ENCODE peak calls at places on chromosomes 1 and 21, in nine cellular contexts. U is ovary, Z is esophagus muscularis mucosa, C is A549, S is transverse colon, B is stomach, A is tibial nerve, G is K562, V is suprapubic skin. Q is an unnamed sample.

GRCh38 chr1:210647406-210648333 is 319.0 kb downstream of the HHAT start:
- DNase-seq in U (no peak), Z (no peak), C (no peak), S (no peak), B (no peak), A (no peak), G (no peak), V (no peak), Q (no peak)

GRCh38 chr1:50333595-50333974 is 89.7 kb downstream of the DMRTA2 start:
- DNase-seq in U (peak; percentile 60), Z (no peak), C (peak; percentile 46), S (peak; percentile 70), B (peak; percentile 45), A (no peak), G (peak; percentile 89), V (no peak), Q (no peak)

GRCh38 chr1:164748253-164748899 is 189.4 kb downstream of the PBX1 start:
- DNase-seq in U (peak; percentile 51), Z (no peak), C (peak; percentile 44), S (no peak), B (no peak), A (peak; percentile 64), G (no peak), V (no peak), Q (peak; percentile 78)

GRCh38 chr1:100627936-100628335 is 90.0 kb downstream of the GPR88 start:
- DNase-seq in U (no peak), Z (no peak), C (no peak), S (no peak), B (no peak), A (no peak), G (no peak), V (no peak), Q (no peak)

GRCh38 chr1:159594581-159594980 is 7.0 kb downstream of the APCS start:
- DNase-seq in U (no peak), Z (no peak), C (no peak), S (no peak), B (no peak), A (no peak), G (no peak), V (no peak), Q (no peak)

GRCh38 chr21:41317458-41317857 is 857 bp downstream of the FAM3B start:
- DNase-seq in U (no peak), Z (no peak), C (no peak), S (no peak), B (peak; percentile 37), A (no peak), G (no peak), V (no peak), Q (no peak)

GRCh38 chr1:201890223-201890622 is 1.5 kb downstream of the SHISA4 start:
- DNase-seq in U (no peak), Z (no peak), C (no peak), S (no peak), B (no peak), A (no peak), G (no peak), V (no peak), Q (peak; percentile 68)

GRCh38 chr1:9249534-9250335 is 15.2 kb downstream of the H6PD start:
- DNase-seq in U (peak; percentile 71), Z (no peak), C (peak; percentile 37), S (peak; percentile 52), B (peak; percentile 64), A (no peak), G (peak; percentile 63), V (no peak), Q (no peak)

GRCh38 chr1:157377216-157377821 is 175.0 kb downstream of the FCRL5 start:
- DNase-seq in U (no peak), Z (no peak), C (no peak), S (peak; percentile 46), B (peak; percentile 37), A (no peak), G (no peak), V (no peak), Q (no peak)

GRCh38 chr1:94623560-94624148 is 82.1 kb upstream of the F3 start:
- DNase-seq in U (peak; percentile 65), Z (no peak), C (no peak), S (no peak), B (no peak), A (no peak), G (no peak), V (no peak), Q (no peak)

GRCh38 chr1:110049801-110050601 is 15.6 kb downstream of the STRIP1 start:
- DNase-seq in U (no peak), Z (no peak), C (no peak), S (no peak), B (no peak), A (no peak), G (no peak), V (peak; percentile 70), Q (no peak)

GRCh38 chr1:110048923-110049601 is 14.6 kb downstream of the STRIP1 start:
- DNase-seq in U (no peak), Z (no peak), C (no peak), S (peak; percentile 28), B (peak; percentile 57), A (no peak), G (no peak), V (no peak), Q (no peak)

GRCh38 chr1:110050602-110051261 is 16.3 kb downstream of the STRIP1 start:
- DNase-seq in U (no peak), Z (no peak), C (no peak), S (no peak), B (no peak), A (no peak), G (no peak), V (no peak), Q (no peak)

GRCh38 chr1:110048240-110048639 is 13.8 kb downstream of the STRIP1 start:
- DNase-seq in U (no peak), Z (no peak), C (no peak), S (no peak), B (no peak), A (no peak), G (no peak), V (no peak), Q (no peak)

DNA sequence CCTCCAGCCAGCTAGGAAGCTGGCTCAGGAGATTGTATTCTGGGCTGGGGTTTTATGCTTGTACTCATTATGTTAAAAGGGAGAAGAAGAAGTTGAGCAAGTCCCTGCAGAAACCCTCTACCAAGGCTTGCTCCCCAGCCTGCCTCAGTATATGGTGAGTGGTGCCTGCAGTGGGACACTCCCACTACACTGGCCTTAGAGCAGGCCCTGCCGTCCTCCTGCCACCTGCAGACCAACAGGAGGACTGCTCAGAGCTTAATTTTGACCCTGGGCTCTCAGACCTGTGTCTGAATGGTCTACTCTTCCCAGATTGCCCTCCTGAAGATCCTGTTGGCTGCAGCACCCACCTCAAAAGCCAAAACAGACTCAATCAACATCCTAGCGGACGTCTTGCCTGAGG is 13.0 kb downstream of the STRIP1 start:
- DNase-seq in U (no peak), Z (no peak), C (no peak), S (no peak), B (no peak), A (no peak), G (no peak), V (no peak), Q (no peak)
- TF ChIP-seq CTCF in U (no peak), Z (no peak), C (no peak), S (no peak), B (no peak), A (no peak), G (peak; percentile 35), V (no peak), Q (no peak)

GRCh38 chr1:184788970-184789369 is 34.3 kb upstream of the EDEM3 start:
- DNase-seq in U (no peak), Z (no peak), C (no peak), S (no peak), B (no peak), A (no peak), G (no peak), V (no peak), Q (no peak)
- TF ChIP-seq EP300 in U (no peak), Z (no peak), C (no peak), S (no peak), B (no peak), A (no peak), G (no peak), V (no peak), Q (no peak)

DNA sequence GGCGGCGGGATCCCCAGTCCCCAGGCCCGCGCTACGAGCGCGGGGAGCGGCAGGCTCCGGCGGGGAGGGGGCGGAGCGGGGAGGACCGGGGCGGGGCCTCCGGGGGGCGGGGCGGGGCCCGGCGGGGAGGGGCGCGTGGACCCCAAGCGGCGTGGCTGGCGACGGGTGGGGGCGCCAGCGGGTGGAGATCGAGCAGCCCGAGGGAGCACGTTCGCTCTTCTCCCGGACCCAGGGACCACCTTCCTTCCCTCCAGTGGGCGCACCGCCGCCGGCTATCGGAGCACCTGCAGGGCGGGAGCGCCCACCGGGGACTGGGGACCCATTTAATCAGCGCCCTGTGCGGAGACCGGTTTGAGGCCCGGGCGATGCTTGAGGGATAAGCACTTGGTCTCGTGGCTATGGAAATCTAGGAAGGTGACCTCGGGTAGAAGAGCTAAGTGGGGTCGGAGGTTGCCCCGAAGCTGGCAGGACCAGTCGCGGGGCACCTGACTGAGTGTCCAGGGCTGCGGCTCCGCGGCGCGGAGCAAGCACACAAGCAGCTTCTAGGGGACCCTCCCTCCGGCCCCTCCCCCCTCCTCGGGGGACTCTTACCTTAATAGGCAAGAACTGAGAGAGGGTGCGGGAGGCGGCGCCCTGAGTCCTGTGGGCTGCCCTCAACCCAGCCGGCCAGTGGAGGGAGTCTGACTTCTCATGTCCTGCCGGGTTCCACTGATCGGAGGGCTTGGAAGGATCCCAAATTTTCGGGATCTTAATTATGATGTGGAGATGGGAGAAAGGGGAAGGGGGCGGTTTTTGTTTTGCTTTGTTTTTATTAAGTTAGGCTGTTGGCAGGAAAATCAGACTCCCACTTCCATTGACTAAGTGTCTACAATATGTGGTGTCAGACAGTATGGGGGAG is at the start of gene TSPAN2:
- DNase-seq in U (peak; percentile 62), Z (peak; percentile 95), C (peak; percentile 47), S (peak; percentile 78), B (peak; percentile 51), A (peak; percentile 28), G (peak; percentile 45), V (peak; percentile 75), Q (peak; percentile 98)
- TF ChIP-seq CTCF in U (no peak), Z (peak; percentile 57), C (no peak), S (no peak), B (peak; percentile 17), A (peak; percentile 11), G (no peak), V (no peak), Q (peak; percentile 35)

DNA sequence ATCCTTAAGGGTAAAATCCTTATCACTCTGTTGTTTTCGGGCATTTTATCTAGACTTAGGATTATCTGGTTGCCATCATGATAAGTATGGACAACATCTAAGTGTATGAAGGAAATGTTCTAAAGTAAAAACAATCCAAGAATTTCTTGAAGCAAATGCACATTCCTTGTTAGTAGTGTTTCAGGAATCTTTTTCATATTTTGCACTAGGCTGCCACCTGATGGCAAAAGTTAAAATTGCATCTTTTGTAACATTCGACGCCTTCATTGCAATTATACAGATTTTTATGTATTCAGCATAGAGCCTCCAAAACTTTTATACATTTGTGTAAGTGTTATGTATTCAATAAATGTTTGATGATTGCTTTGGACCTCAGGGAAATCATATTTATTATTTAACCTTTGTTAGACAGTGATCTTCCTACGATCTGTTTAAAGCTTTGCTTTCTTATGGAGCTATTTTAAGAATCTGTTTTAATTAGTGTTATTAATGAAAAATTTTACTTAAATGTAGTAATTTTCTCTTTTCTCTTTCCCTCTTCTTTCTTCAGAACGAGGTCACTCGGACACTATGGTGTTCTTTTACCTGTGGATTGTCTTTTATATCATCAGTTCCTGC is 49.4 kb upstream of the KIAA1614 start:
- DNase-seq in U (no peak), Z (no peak), C (peak; percentile 30), S (peak; percentile 11), B (no peak), A (peak; percentile 81), G (peak; percentile 44), V (no peak), Q (no peak)
- TF ChIP-seq EP300 in U (no peak), Z (no peak), C (no peak), S (no peak), B (no peak), A (no peak), G (no peak), V (no peak), Q (no peak)

GRCh38 chr1:6396998-6397397 is 3.4 kb upstream of the ACOT7 start:
- DNase-seq in U (no peak), Z (no peak), C (no peak), S (no peak), B (no peak), A (no peak), G (no peak), V (no peak), Q (no peak)
- TF ChIP-seq CTCF in U (no peak), Z (no peak), C (peak; percentile 22), S (no peak), B (no peak), A (no peak), G (peak; percentile 22), V (no peak), Q (no peak)

Q was measured in sigmoid colon.